ENCODE peak calls at places on chromosomes 3 and 15, in ten cellular contexts. X is IMR-90, G is GM20000, W is pancreas, F is thoracic aorta, L is GM23338, Z is AG04450, N is MCF 10A, D is AG09319, E is body of pancreas. U is an unnamed sample.

GRCh38 chr3:377158-377561 is 180.6 kb downstream of the CHL1 start:
- DNase-seq in G (peak), L (peak), E (no peak), D (no peak), W (no peak), X (peak), N (peak), Z (no peak), F (no peak), U (no peak)

GRCh38 chr3:58079773-58080172 is 71.6 kb downstream of the FLNB start:
- DNase-seq in E (no peak), Z (no peak), L (no peak), D (no peak), N (no peak), F (no peak), G (no peak), X (no peak), W (no peak), U (no peak)

GRCh38 chr3:125647318-125648014 is 52.2 kb upstream of the OSBPL11 start:
- DNase-seq in E (no peak), G (no peak), N (peak), L (peak), X (no peak), F (no peak), Z (no peak), W (no peak), D (no peak), U (no peak)

GRCh38 chr3:70737656-70738309 is 425.3 kb upstream of the MDFIC2 start:
- DNase-seq in F (no peak), X (no peak), D (no peak), G (no peak), W (no peak), N (no peak), Z (no peak), L (no peak), E (peak), U (no peak)

GRCh38 chr3:36212291-36212690 is 168.0 kb upstream of the STAC start:
- DNase-seq in W (no peak), E (no peak), G (no peak), N (peak), F (no peak), L (no peak), D (peak), Z (no peak), X (no peak), U (no peak)

GRCh38 chr3:50550079-50550736 is 17.3 kb downstream of the C3orf18 start:
- DNase-seq in G (peak), X (peak), Z (no peak), W (peak), F (no peak), L (peak), D (no peak), N (peak), E (peak), U (no peak)

GRCh38 chr3:119562307-119562961 is 3.0 kb upstream of the CD80 start:
- DNase-seq in N (no peak), Z (no peak), E (no peak), L (no peak), X (no peak), W (no peak), G (peak), D (no peak), F (no peak), U (no peak)

GRCh38 chr3:146218880-146219866 is 31.7 kb downstream of the PLSCR4 start:
- DNase-seq in Z (peak), E (peak), W (peak), N (peak), L (peak), G (peak), D (no peak), X (peak), F (no peak), U (no peak)

GRCh38 chr3:55452886-55453285 is 34.2 kb downstream of the WNT5A start:
- DNase-seq in E (no peak), D (no peak), F (no peak), Z (no peak), N (no peak), X (no peak), W (no peak), L (no peak), G (no peak), U (no peak)

GRCh38 chr3:11612515-11613184 is 31.1 kb downstream of the VGLL4 start:
- DNase-seq in X (no peak), L (no peak), G (no peak), F (no peak), D (no peak), Z (no peak), E (no peak), N (no peak), W (no peak), U (no peak)

GRCh38 chr3:195250473-195251251 is 20.3 kb downstream of the XXYLT1 start:
- DNase-seq in Z (no peak), F (no peak), G (peak), N (no peak), L (no peak), E (no peak), W (no peak), D (no peak), X (no peak), U (no peak)

GRCh38 chr3:197093871-197094270 is 64.3 kb upstream of the MELTF start:
- DNase-seq in W (no peak), X (no peak), D (no peak), F (no peak), L (no peak), N (no peak), Z (no peak), G (no peak), E (no peak), U (no peak)

GRCh38 chr3:152287898-152288576 is 19.3 kb downstream of the MBNL1 start:
- DNase-seq in L (no peak), G (no peak), F (no peak), X (peak), D (no peak), E (no peak), Z (no peak), N (peak), W (no peak), U (no peak)

GRCh38 chr3:73192036-73192738 is 130.7 kb downstream of the EBLN2 start:
- DNase-seq in Z (no peak), D (no peak), G (no peak), E (no peak), L (peak), N (peak), X (no peak), W (no peak), F (no peak), U (no peak)

GRCh38 chr3:183508818-183509217 is 46.7 kb downstream of the KLHL6 start:
- DNase-seq in E (no peak), Z (no peak), N (no peak), X (no peak), W (no peak), F (no peak), L (no peak), G (no peak), D (no peak), U (no peak)

GRCh38 chr15:32685576-32685975 is 32.2 kb upstream of the GREM1 start:
- DNase-seq in E (no peak), N (peak), Z (no peak), X (peak), W (no peak), G (no peak), L (no peak), F (no peak), D (no peak), U (no peak)

GRCh38 chr3:71075481-71075880 is 508.0 kb downstream of the FOXP1 start:
- DNase-seq in X (no peak), N (no peak), L (no peak), D (no peak), E (no peak), F (no peak), G (no peak), W (no peak), Z (no peak), U (no peak)

GRCh38 chr3:36957862-36958686 is 13.2 kb upstream of the TRANK1 start:
- DNase-seq in D (no peak), L (no peak), W (no peak), G (no peak), F (no peak), X (peak), E (no peak), Z (peak), N (peak), U (no peak)

GRCh38 chr3:18443670-18444596 is 18.8 kb upstream of the SATB1 start:
- DNase-seq in G (peak), F (no peak), X (no peak), Z (no peak), W (peak), E (peak), D (no peak), L (peak), N (no peak), U (peak)

GRCh38 chr3:125151916-125152315 is 60.6 kb downstream of the SLC12A8 start:
- DNase-seq in G (no peak), W (no peak), X (peak), L (no peak), E (no peak), D (no peak), Z (no peak), F (no peak), N (no peak), U (no peak)

GRCh38 chr3:161630791-161631190 is 134.2 kb downstream of the OTOL1 start:
- DNase-seq in Z (no peak), E (no peak), F (no peak), L (peak), D (no peak), X (no peak), W (no peak), G (no peak), N (peak), U (no peak)

GRCh38 chr3:111210003-111210699 is 138.5 kb downstream of the NECTIN3 start:
- DNase-seq in N (peak), G (no peak), D (no peak), Z (no peak), F (no peak), L (peak), X (peak), E (no peak), W (no peak), U (no peak)

GRCh38 chr3:185937689-185938374 is at the start of gene TRA2B:
- DNase-seq in E (peak), W (peak), Z (peak), F (peak), N (peak), L (peak), G (peak), D (peak), X (peak), U (peak)
- TF ChIP-seq CTCF in E (peak), W (no peak), Z (peak), F (no peak), N (no peak), L (peak), G (no peak), D (peak), X (peak), U (peak)

GRCh38 chr3:190513409-190514162 is at the start of gene IL1RAP:
- DNase-seq in X (peak), D (peak), G (peak), E (peak), Z (peak), F (peak), W (peak), L (peak), N (peak), U (peak)
- TF ChIP-seq CTCF in X (peak), D (no peak), G (peak), E (peak), Z (peak), F (peak), W (peak), L (peak), N (peak), U (peak)

GRCh38 chr3:32288819-32289218 is 50.3 kb downstream of the CMTM8 start:
- DNase-seq in D (no peak), X (no peak), E (no peak), Z (no peak), W (no peak), L (no peak), N (no peak), F (no peak), G (no peak), U (no peak)
- TF ChIP-seq CTCF in D (no peak), X (no peak), E (no peak), Z (no peak), W (no peak), L (no peak), N (no peak), F (no peak), G (no peak), U (no peak)

DNA sequence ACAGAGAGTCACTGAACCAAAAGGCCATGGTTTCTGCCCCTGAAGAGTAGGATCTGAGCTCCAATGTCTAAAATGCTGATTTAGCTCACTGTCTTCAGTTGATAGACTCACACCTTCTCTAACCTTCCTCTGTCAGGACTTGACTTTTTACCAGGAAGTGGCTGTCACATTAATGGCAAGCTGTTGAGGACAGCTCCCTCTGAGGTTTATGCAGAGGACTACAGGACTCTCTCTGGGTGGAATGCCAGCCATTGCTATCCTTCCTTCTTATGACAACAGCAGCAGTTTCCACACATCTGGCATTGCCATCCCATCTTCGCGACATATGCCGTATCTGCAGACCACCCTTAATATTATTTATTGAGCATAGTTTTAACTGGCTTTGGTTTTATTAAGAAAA is 103.8 kb upstream of the PRICKLE2 start:
- DNase-seq in Z (no peak), F (no peak), W (no peak), G (no peak), D (no peak), X (no peak), L (peak), N (peak), E (no peak), U (no peak)
- TF ChIP-seq CTCF in Z (no peak), F (no peak), W (no peak), G (no peak), D (no peak), X (no peak), L (peak), N (no peak), E (no peak), U (peak)

GRCh38 chr15:88610756-88611231 is 10.3 kb upstream of the AEN start:
- DNase-seq in F (no peak), G (no peak), E (no peak), N (no peak), D (no peak), Z (no peak), X (peak), L (peak), W (no peak), U (no peak)
- TF ChIP-seq CTCF in F (no peak), G (no peak), E (no peak), N (no peak), D (no peak), Z (peak), X (peak), L (peak), W (no peak), U (no peak)

GRCh38 chr3:107117156-107117555 is 260.1 kb upstream of the CCDC54 start:
- DNase-seq in W (no peak), G (no peak), L (no peak), E (no peak), Z (no peak), F (no peak), N (no peak), X (no peak), D (no peak), U (no peak)

GRCh38 chr3:107116251-107116650 is 261.0 kb upstream of the CCDC54 start:
- DNase-seq in F (no peak), Z (no peak), D (no peak), X (no peak), E (no peak), W (no peak), L (no peak), N (no peak), G (no peak), U (no peak)

GRCh38 chr3:107112356-107112755 is 264.9 kb upstream of the CCDC54 start:
- DNase-seq in Z (no peak), X (no peak), F (no peak), W (no peak), D (no peak), L (no peak), G (no peak), E (no peak), N (no peak), U (no peak)

DNA sequence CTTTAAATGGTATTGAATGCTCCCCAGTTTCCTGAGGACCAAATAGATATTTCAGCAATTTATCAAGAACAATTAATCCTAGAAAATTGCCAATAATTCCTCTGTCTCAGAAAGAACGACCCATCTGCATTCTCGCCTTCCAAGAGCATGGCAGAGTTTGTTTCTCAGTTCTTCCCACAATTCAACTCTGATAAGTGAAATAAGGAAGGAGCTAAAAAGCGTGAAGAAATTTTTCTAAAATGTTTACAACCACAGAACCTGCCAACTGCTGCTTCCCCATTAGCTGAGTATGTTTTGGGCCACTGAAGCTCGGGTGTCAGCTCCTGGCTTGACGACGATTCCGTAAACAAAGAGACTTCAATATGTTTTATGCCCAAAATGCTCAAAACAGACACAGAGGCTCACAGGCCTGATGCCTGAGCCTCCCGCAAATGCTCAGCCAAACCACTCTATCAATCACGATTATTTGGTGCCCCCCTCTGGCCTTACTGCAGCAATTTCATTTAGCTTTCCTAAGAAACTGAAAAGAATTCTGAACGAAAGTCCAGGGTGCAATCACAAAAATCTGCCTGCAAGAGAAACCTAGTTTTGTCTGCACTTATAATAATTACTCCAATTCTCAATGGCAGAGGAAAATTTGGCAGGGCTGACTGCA is 259.2 kb upstream of the CCDC54 start:
- DNase-seq in W (no peak), D (peak), N (peak), G (peak), E (peak), F (no peak), X (peak), L (peak), Z (peak), U (no peak)
- TF ChIP-seq CTCF in W (no peak), D (peak), N (peak), G (peak), E (peak), F (peak), X (peak), L (peak), Z (peak), U (peak)

GRCh38 chr3:24498391-24498790 is 3.7 kb upstream of the THRB start:
- DNase-seq in D (no peak), Z (no peak), W (no peak), X (no peak), F (no peak), E (no peak), L (peak), N (no peak), G (no peak), U (no peak)

GRCh38 chr3:24498796-24499195 is 4.1 kb upstream of the THRB start:
- DNase-seq in W (no peak), D (no peak), Z (no peak), E (no peak), N (no peak), F (no peak), X (no peak), G (no peak), L (no peak), U (no peak)

GRCh38 chr3:24497942-24498341 is 3.3 kb upstream of the THRB start:
- DNase-seq in E (no peak), X (no peak), L (no peak), F (no peak), N (no peak), W (no peak), G (no peak), Z (no peak), D (no peak), U (no peak)

GRCh38 chr3:24495334-24495994 is 814 bp upstream of the THRB start:
- DNase-seq in W (peak), X (no peak), F (no peak), N (peak), E (peak), D (no peak), Z (no peak), L (peak), G (peak), U (peak)

DNA sequence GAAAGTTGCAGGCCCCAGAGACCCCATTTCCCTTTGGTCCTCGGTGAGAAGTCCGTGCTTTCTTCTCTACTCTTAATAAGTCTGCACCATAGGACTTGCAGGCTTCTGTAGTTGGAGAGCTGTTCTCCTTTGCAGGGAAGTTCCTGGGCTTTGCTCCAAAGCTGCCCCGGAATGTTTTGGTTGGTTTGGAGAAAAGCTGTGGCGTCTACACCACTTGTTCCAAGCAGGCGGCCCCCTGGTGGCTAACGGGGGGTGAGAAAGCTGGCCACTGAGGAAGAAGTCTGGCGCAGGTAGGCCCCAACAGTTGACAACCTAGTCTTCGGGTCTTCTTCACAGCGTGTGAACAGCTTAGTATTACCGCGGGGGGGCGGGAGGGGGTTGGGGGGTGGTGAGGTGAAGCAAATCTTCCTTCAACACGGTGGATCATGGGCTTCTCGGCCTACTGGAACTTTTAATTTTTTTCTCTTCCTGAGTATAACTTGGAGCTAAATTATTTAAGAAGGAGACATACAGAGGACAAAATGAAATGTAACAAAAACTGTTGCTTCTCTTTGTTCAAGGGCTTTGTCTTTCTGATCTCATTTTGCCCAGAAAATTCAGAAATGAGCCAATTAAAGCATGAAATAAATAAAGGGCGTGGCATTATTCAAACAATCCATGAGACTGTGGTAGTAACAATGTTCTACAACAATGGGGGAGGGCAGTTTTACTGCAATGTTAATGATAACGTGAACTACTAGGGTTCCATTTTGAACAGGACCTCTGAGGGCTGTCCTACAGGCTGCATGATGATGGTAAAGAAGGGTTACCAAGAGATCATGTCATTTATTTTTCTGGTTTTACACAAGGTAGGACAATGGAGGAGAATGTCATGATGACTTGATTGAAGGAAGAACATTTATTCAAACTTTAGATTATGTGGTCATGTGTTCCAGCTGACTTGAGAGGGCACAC is 2.2 kb upstream of the THRB start:
- DNase-seq in Z (peak), E (peak), F (peak), N (peak), X (peak), W (peak), D (peak), L (peak), G (peak), U (peak)
- TF ChIP-seq CTCF in Z (peak), E (peak), F (peak), N (peak), X (no peak), W (peak), D (peak), L (peak), G (no peak), U (peak)